ENCODE peak calls at places on chromosome 13, in four cellular contexts. C is uterus, Z is gastrocnemius medialis, G is GM12891. H is an unnamed sample.

GRCh38 chr13:75318138-75318833 is 163.7 kb downstream of the TBC1D4 start:
- DNase-seq in C (no peak), Z (no peak), G (no peak), H (peak; percentile 23)

GRCh38 chr13:75372923-75373841 is 108.8 kb downstream of the TBC1D4 start:
- DNase-seq in C (no peak), Z (no peak), G (no peak), H (peak; percentile 45)

GRCh38 chr13:62626771-62627170 is 1211.1 kb upstream of the PCDH20 start:
- DNase-seq in C (no peak), Z (no peak), G (no peak), H (peak; percentile 2)

GRCh38 chr13:37715606-37716015 is 117.0 kb upstream of the POSTN start:
- DNase-seq in C (no peak), Z (no peak), G (no peak), H (no peak)

GRCh38 chr13:44895584-44895983 is 93.7 kb downstream of the NUFIP1 start:
- DNase-seq in C (no peak), Z (no peak), G (no peak), H (no peak)

GRCh38 chr13:32902898-32903297 is 113.3 kb upstream of the KL start:
- DNase-seq in C (peak; percentile 67), Z (peak; percentile 31), G (no peak), H (no peak)

GRCh38 chr13:50909605-50910482 is at the start of gene RNASEH2B:
- DNase-seq in C (peak; percentile 69), Z (peak; percentile 45), G (peak; percentile 59), H (peak; percentile 89)

GRCh38 chr13:99015606-99016520 is 38.0 kb upstream of the DOCK9 start:
- DNase-seq in C (no peak), Z (no peak), G (no peak), H (no peak)

GRCh38 chr13:111255228-111255790 is 65.1 kb upstream of the TEX29 start:
- DNase-seq in C (no peak), Z (no peak), G (no peak), H (no peak)

GRCh38 chr13:97781891-97782305 is 171.6 kb upstream of the IPO5 start:
- DNase-seq in C (no peak), Z (no peak), G (no peak), H (no peak)

GRCh38 chr13:48161530-48162179 is 66.8 kb upstream of the MED4 start:
- DNase-seq in C (no peak), Z (peak; percentile 46), G (no peak), H (peak; percentile 13)

GRCh38 chr13:35894636-35895035 is 236.5 kb downstream of the DCLK1 start:
- DNase-seq in C (no peak), Z (no peak), G (no peak), H (no peak)

GRCh38 chr13:48383384-48383783 is 29.5 kb downstream of the LPAR6 start:
- DNase-seq in C (no peak), Z (no peak), G (no peak), H (no peak)

GRCh38 chr13:44471686-44472085 is 98.1 kb downstream of the SERP2 start:
- DNase-seq in C (no peak), Z (no peak), G (no peak), H (no peak)

GRCh38 chr13:26819067-26819466 is 58.5 kb upstream of the GPR12 start:
- DNase-seq in C (no peak), Z (no peak), G (no peak), H (no peak)

GRCh38 chr13:97141564-97142005 is 80.5 kb upstream of the MBNL2 start:
- DNase-seq in C (peak; percentile 30), Z (no peak), G (no peak), H (no peak)

GRCh38 chr13:98118865-98119264 is 24.0 kb upstream of the FARP1 start:
- DNase-seq in C (no peak), Z (no peak), G (no peak), H (no peak)

GRCh38 chr13:20192470-20193141 is at the start of gene GJB2:
- DNase-seq in C (no peak), Z (no peak), G (no peak), H (no peak)

GRCh38 chr13:20197361-20197834 is 4.7 kb upstream of the GJB2 start:
- DNase-seq in C (no peak), Z (no peak), G (peak; percentile 25), H (peak; percentile 62)

GRCh38 chr13:24745861-24746617 is 17.9 kb upstream of the RNF17 start:
- DNase-seq in C (no peak), Z (no peak), G (no peak), H (no peak)

GRCh38 chr13:72205773-72206172 is 338.8 kb upstream of the DACH1 start:
- DNase-seq in C (no peak), Z (no peak), G (no peak), H (no peak)

GRCh38 chr13:101059803-101060202 is 356.5 kb downstream of the NALCN start:
- DNase-seq in C (no peak), Z (no peak), G (no peak), H (no peak)

GRCh38 chr13:45496942-45497341 is 32.2 kb downstream of the COG3 start:
- DNase-seq in C (no peak), Z (no peak), G (no peak), H (no peak)

GRCh38 chr13:88005188-88005587 is 334.0 kb downstream of the SLITRK5 start:
- DNase-seq in C (no peak), Z (no peak), G (no peak), H (no peak)

GRCh38 chr13:62779146-62779545 is 1363.5 kb upstream of the PCDH20 start:
- DNase-seq in C (no peak), Z (no peak), G (no peak), H (no peak)

GRCh38 chr13:80340643-80341097 is 256 bp downstream of the SPRY2 start:
- DNase-seq in C (no peak), Z (no peak), G (no peak), H (peak; percentile 68)

GRCh38 chr13:109816112-109816978 is 30.0 kb upstream of the IRS2 start:
- DNase-seq in C (no peak), Z (no peak), G (no peak), H (no peak)

GRCh38 chr13:112941349-112941748 is 27.7 kb upstream of the MCF2L start:
- DNase-seq in C (no peak), Z (no peak), G (no peak), H (no peak)

GRCh38 chr13:91361755-91362271 is 14.3 kb downstream of the MIR17HG start:
- DNase-seq in C (no peak), Z (no peak), G (no peak), H (no peak)

GRCh38 chr13:91358384-91358776 is 10.9 kb downstream of the MIR17HG start:
- DNase-seq in C (no peak), Z (no peak), G (no peak), H (no peak)

GRCh38 chr13:91359071-91359470 is 11.6 kb downstream of the MIR17HG start:
- DNase-seq in C (no peak), Z (no peak), G (no peak), H (peak; percentile 6)

GRCh38 chr13:91359566-91359965 is 12.1 kb downstream of the MIR17HG start:
- DNase-seq in C (no peak), Z (no peak), G (no peak), H (no peak)

DNA sequence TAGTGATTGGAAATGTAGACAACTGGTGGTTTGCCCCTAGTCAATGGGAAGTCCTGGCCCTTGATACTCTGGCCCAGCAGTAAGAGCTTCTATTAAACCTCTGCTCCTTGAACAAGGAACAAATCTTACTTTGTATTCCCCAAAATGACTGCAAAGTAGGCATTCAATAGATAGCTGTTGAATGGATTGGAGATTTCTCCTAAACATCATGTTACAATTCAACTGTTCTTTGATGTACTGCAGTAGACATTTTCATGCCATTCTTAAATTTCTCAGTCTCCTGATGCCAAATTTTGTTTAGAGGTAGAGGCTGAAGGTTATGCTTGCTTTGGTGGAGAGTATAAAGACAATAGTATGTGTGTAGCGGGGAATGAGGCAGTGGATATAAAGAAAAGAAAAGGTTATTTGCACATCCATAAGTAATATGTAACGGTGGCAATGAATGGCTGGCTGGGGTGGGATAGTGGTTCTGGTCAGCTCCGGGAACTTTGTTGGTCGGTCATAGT is 12.8 kb downstream of the MIR17HG start:
- DNase-seq in C (no peak), Z (no peak), G (no peak), H (no peak)
- TF ChIP-seq POLR2A in C (no peak), Z (no peak), G (no peak), H (no peak)

DNA sequence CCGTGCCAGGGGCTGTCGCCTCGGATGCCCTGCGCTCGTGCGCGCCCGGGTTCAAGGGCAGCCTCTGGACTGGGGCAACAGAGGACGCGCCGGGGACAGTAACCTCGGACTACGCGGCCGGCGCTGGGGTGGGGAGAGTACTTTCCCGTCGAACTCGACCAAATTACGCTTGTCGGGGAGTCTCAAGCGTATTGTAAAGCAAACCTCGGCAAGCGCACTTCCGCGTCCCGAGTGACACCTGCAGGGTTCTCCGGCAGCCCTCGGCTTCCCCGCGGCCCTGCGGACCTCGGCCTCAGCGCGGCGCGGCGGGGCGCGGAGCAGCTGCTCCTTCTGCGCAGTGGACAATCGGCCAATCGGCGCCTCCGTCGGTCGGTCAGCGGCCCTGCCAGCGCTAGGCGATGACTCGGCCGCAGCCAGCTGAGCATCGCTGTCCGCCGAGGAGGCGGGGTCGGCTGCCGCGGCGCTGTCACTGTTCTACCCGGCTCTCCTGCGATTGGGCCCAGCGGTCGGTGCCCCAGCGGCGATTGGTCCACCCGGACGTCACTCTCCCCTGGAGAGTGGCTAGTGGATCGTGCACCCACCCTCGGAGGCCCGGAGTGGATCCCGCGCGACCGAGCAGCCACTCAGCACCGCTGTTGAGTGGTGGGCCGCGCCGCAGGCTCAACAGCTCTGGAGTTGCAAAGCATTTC is at the start of gene SLC46A3:
- DNase-seq in C (peak; percentile 99), Z (peak; percentile 98), G (peak; percentile 95), H (peak; percentile 88)
- TF ChIP-seq POLR2A in C (no peak), Z (peak; percentile 86), G (peak; percentile 60), H (peak; percentile 71)

GRCh38 chr13:30863796-30864195 is 42.3 kb upstream of the MEDAG start:
- DNase-seq in C (no peak), Z (no peak), G (no peak), H (no peak)

GRCh38 chr13:30866692-30867669 is 39.1 kb upstream of the MEDAG start:
- DNase-seq in C (no peak), Z (no peak), G (no peak), H (no peak)

GRCh38 chr13:30863231-30863630 is 42.8 kb upstream of the MEDAG start:
- DNase-seq in C (no peak), Z (no peak), G (no peak), H (no peak)

GRCh38 chr13:30864352-30865130 is 41.5 kb upstream of the MEDAG start:
- DNase-seq in C (peak; percentile 40), Z (no peak), G (no peak), H (no peak)

GRCh38 chr13:30865131-30866009 is 40.7 kb upstream of the MEDAG start:
- DNase-seq in C (peak; percentile 78), Z (peak; percentile 68), G (peak; percentile 65), H (peak; percentile 68)
- TF ChIP-seq POLR2A in C (no peak), Z (peak; percentile 6), G (no peak), H (no peak)

DNA sequence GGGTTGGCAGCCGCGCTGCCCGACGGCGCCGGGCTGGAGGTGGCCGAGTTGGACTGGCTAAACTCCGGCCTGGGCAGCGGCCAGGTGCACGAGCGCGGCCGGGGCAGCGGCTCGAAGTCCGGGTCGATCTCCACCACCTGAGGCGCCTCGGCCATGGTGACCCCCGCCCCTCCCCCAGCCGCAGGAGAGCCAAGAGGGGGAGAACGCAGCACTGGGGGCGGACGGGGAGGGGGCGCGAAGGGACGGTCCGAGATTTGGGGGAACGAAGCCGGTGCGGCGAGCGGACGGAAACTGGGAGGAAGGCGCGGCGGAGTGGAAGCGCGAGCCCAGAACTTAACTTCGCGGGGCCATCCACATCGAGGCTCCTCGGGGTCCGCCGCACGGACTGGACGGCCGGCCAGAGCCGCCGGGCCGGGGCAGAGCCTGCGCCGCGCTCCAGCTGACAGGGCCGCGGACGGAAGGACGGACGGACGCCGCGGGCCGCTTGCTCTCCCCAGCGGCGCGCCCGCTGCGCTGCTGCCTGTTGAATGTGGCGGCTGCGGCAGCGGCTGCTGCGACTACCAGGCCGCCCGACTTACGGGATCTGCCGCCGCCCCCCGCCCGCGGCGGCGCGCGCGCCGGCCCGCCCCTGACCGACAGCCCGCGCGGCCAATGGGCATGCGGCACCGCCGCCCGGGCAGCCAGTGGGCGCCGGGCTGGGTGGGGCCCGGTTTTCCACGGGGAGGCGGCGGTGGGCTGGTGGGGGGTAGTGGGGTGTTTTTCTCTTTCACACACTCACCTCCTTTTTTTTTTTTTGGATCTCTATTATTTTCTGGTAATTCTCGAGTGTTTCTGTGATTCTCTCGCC is at the start of gene FOXO1:
- DNase-seq in C (peak; percentile 94), Z (peak; percentile 80), G (peak; percentile 92), H (peak; percentile 92)
- TF ChIP-seq POLR2A in C (peak; percentile 97), Z (peak; percentile 99), G (peak; percentile 63), H (peak; percentile 45)

H was measured in erythroblast.